ENCODE peak calls at places on chromosomes 11 and 22, in ten cellular contexts. L is activated CD4-positive, alpha-beta T cell treated with anti-CD3 and anti-CD28 coated beads, Interleukin-2, amount 50 U/mL, for 24 hours; P is neuronal stem cell; G is aorta; S is activated CD8-positive, alpha-beta T cell treated with anti-CD3 and anti-CD28 coated beads for 36 hours; D is NCI-H146; N is HuH-7.5; V is left lung; J is CD4-positive, alpha-beta T cell; K is SJSA1. C is an unnamed sample.

GRCh38 chr22:49586244-49586748 is 241.4 kb downstream of the BRD1 start:
- DNase-seq in S (no peak), J (no peak), G (peak; percentile 42), D (no peak), K (no peak), N (no peak), L (no peak), V (no peak), P (no peak), C (no peak)

GRCh38 chr11:114296190-114296978 is at the start of gene NNMT:
- DNase-seq in D (no peak), K (peak; percentile 66), S (no peak), V (no peak), G (peak; percentile 91), L (no peak), P (no peak), N (no peak), J (no peak), C (no peak)

GRCh38 chr22:42366815-42367581 is 65.2 kb downstream of the NFAM1 start:
- DNase-seq in S (no peak), L (no peak), V (no peak), P (no peak), N (no peak), K (no peak), D (no peak), G (peak; percentile 63), J (no peak), C (no peak)

GRCh38 chr11:408154-409007 is 6.4 kb downstream of the SIGIRR start:
- DNase-seq in J (no peak), S (no peak), V (no peak), L (no peak), D (no peak), N (no peak), P (no peak), K (no peak), G (peak; percentile 43), C (no peak)

GRCh38 chr11:122235615-122236014 is 119.6 kb upstream of the BLID start:
- DNase-seq in V (no peak), D (no peak), K (peak; percentile 44), L (no peak), P (no peak), J (no peak), S (no peak), N (no peak), G (peak; percentile 45), C (no peak)

GRCh38 chr22:27626675-27627443 is 174.7 kb downstream of the MN1 start:
- DNase-seq in S (no peak), V (no peak), L (no peak), N (no peak), P (no peak), G (no peak), D (no peak), K (no peak), J (no peak), C (no peak)

GRCh38 chr11:1653541-1654387 is 24.2 kb downstream of the KRTAP5-5 start:
- DNase-seq in P (no peak), S (no peak), G (no peak), N (peak; percentile 43), V (no peak), K (no peak), L (no peak), J (no peak), D (no peak), C (no peak)

GRCh38 chr22:28143206-28143605 is 224.2 kb upstream of the PITPNB start:
- DNase-seq in S (no peak), V (no peak), K (no peak), N (no peak), L (no peak), D (no peak), G (no peak), P (no peak), J (no peak), C (no peak)

GRCh38 chr11:68364581-68364980 is 52.2 kb downstream of the LRP5 start:
- DNase-seq in J (no peak), L (no peak), K (no peak), D (no peak), S (no peak), P (no peak), V (no peak), N (no peak), G (no peak), C (no peak)

GRCh38 chr11:32386770-32387377 is 48.5 kb downstream of the WT1 start:
- DNase-seq in K (no peak), G (no peak), J (no peak), D (no peak), P (no peak), N (no peak), V (no peak), S (no peak), L (no peak), C (no peak)

GRCh38 chr11:11987503-11988022 is 20.9 kb downstream of the DKK3 start:
- DNase-seq in G (no peak), J (no peak), P (no peak), D (no peak), V (no peak), K (peak; percentile 67), N (no peak), S (peak; percentile 14), L (no peak), C (no peak)

GRCh38 chr22:44537016-44537936 is 39.2 kb upstream of the RTL6 start:
- DNase-seq in V (no peak), S (no peak), G (no peak), D (no peak), L (no peak), J (no peak), K (no peak), P (no peak), N (no peak), C (no peak)

GRCh38 chr22:29821790-29822130 is 16.3 kb downstream of the ASCC2 start:
- DNase-seq in G (no peak), P (no peak), L (no peak), V (no peak), N (no peak), J (no peak), K (no peak), D (no peak), S (no peak), C (no peak)

GRCh38 chr22:37982151-37982838 is 2.1 kb downstream of the SOX10 start:
- DNase-seq in N (peak; percentile 22), K (no peak), G (no peak), D (no peak), S (no peak), J (no peak), P (no peak), L (no peak), V (no peak), C (no peak)

GRCh38 chr11:128026596-128026995 is 560.8 kb downstream of the ETS1 start:
- DNase-seq in N (no peak), D (no peak), G (no peak), L (no peak), K (peak; percentile 58), V (no peak), J (no peak), P (no peak), S (no peak), C (no peak)

GRCh38 chr11:19418221-19418620 is 177.5 kb upstream of the E2F8 start:
- DNase-seq in P (no peak), V (no peak), L (no peak), G (no peak), N (no peak), K (no peak), S (no peak), D (no peak), J (no peak), C (peak; percentile 3)

GRCh38 chr11:35122308-35122707 is 16.7 kb upstream of the CD44 start:
- DNase-seq in J (no peak), L (no peak), S (no peak), N (no peak), P (no peak), K (no peak), D (no peak), G (no peak), V (no peak), C (no peak)

GRCh38 chr11:44797051-44797450 is 70.3 kb downstream of the TSPAN18 start:
- DNase-seq in G (no peak), K (no peak), D (no peak), P (no peak), L (no peak), N (no peak), V (no peak), J (no peak), S (no peak), C (no peak)

GRCh38 chr11:72821920-72822799 is 7.9 kb downstream of the ATG16L2 start:
- DNase-seq in J (peak; percentile 89), D (peak; percentile 91), K (no peak), P (peak; percentile 93), G (peak; percentile 89), L (peak; percentile 85), N (no peak), V (peak; percentile 96), S (peak; percentile 80), C (peak; percentile 84)

GRCh38 chr11:28969832-28970231 is 861.6 kb downstream of the METTL15 start:
- DNase-seq in G (no peak), J (no peak), D (peak; percentile 2), P (no peak), L (no peak), S (no peak), V (no peak), K (no peak), N (no peak), C (no peak)

GRCh38 chr11:112612283-112612849 is 348.9 kb upstream of the NCAM1 start:
- DNase-seq in V (no peak), D (peak; percentile 51), K (no peak), L (no peak), N (no peak), G (no peak), J (no peak), P (no peak), S (no peak), C (no peak)

GRCh38 chr11:2582958-2583604 is 116.7 kb downstream of the KCNQ1OT1 start:
- DNase-seq in J (no peak), L (no peak), K (no peak), D (no peak), V (peak; percentile 65), N (no peak), G (peak; percentile 26), S (no peak), P (no peak), C (no peak)

C was measured in H1.